ENCODE peak calls at places on chromosomes 5 and 9, in four cellular contexts. D is HL-60, H is adrenal gland, L is dorsolateral prefrontal cortex. A is an unnamed sample.

GRCh38 chr5:91160751-91161285 is 222.3 kb downstream of the ARRDC3 start:
- DNase-seq in D (no peak), L (no peak), H (no peak), A (no peak)

GRCh38 chr5:97951139-97951538 is 768.1 kb upstream of the RIOK2 start:
- DNase-seq in D (no peak), L (no peak), H (no peak), A (no peak)

GRCh38 chr9:27355166-27355565 is 58.2 kb upstream of the EQTN start:
- DNase-seq in H (no peak), L (no peak), D (no peak), A (no peak)

GRCh38 chr5:54719384-54720306 is 202.1 kb downstream of the SNX18 start:
- DNase-seq in D (no peak), H (no peak), L (no peak), A (no peak)

GRCh38 chr5:149545327-149545726 is 5.9 kb downstream of the CSNK1A1 start:
- DNase-seq in L (no peak), H (no peak), D (no peak), A (no peak)

GRCh38 chr5:38265546-38266179 is 7.3 kb downstream of the EGFLAM start:
- DNase-seq in L (peak; percentile 63), H (peak; percentile 59), D (peak; percentile 33), A (peak; percentile 82)

GRCh38 chr5:58847041-58847440 is 264.2 kb downstream of the RAB3C start:
- DNase-seq in L (no peak), H (no peak), D (no peak), A (no peak)

GRCh38 chr9:127351182-127352166 is 45.5 kb upstream of the SLC2A8 start:
- DNase-seq in D (no peak), H (no peak), L (no peak), A (peak; percentile 49)

GRCh38 chr9:96117398-96118060 is 184.4 kb downstream of the HSD17B3 start:
- DNase-seq in D (peak; percentile 68), L (no peak), H (no peak), A (no peak)

GRCh38 chr5:58235279-58235678 is 224.6 kb downstream of the PLK2 start:
- DNase-seq in D (peak; percentile 1), L (no peak), H (no peak), A (no peak)

GRCh38 chr5:76082790-76083554 is at the start of gene SV2C:
- DNase-seq in L (no peak), H (no peak), D (peak; percentile 1), A (peak; percentile 37)

GRCh38 chr9:121473229-121473628 is 26.4 kb downstream of the GGTA1 start:
- DNase-seq in D (no peak), L (no peak), H (no peak), A (no peak)

GRCh38 chr5:97100486-97100885 is 41.9 kb downstream of the LIX1 start:
- DNase-seq in D (no peak), H (no peak), L (no peak), A (no peak)

GRCh38 chr5:122561209-122561608 is 213.7 kb upstream of the SNX2 start:
- DNase-seq in H (no peak), L (no peak), D (no peak), A (no peak)

GRCh38 chr9:129983891-129984290 is 59.1 kb downstream of the FNBP1 start:
- DNase-seq in L (no peak), H (no peak), D (no peak), A (no peak)

GRCh38 chr9:5630038-5630507 is 1.2 kb downstream of the RIC1 start:
- DNase-seq in H (no peak), D (no peak), L (no peak), A (no peak)

GRCh38 chr5:105907016-105907415 is 1763.7 kb downstream of the EFNA5 start:
- DNase-seq in L (no peak), H (no peak), D (no peak), A (no peak)

GRCh38 chr5:105898183-105898582 is 1772.6 kb downstream of the EFNA5 start:
- DNase-seq in L (no peak), D (no peak), H (no peak), A (no peak)

GRCh38 chr5:105899726-105900125 is 1771.0 kb downstream of the EFNA5 start:
- DNase-seq in D (no peak), H (no peak), L (no peak), A (no peak)

GRCh38 chr5:105905392-105905791 is 1765.3 kb downstream of the EFNA5 start:
- DNase-seq in H (no peak), D (no peak), L (no peak), A (no peak)

DNA sequence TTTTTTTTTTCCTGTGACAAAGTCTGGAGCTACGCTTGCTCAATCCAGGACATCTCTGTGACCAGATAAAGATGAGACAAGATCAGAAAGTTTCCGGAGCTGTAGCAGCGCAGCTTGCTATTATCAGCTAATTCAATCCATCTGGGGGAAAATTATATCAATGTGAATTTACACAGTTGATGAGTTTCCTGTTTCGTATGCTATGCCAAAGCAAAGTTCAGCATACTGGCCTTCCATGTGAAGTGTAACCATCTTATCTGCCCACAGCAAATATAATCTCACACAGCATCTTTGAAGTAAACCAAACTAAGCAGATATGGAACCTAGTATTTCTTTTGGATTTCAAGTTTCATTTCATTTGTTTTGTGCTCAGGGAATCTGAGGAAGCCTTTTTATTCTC is 1767.7 kb downstream of the EFNA5 start:
- DNase-seq in L (no peak), H (no peak), D (no peak), A (peak; percentile 13)
- H3K4me3 ChIP-seq in L (no peak overlapping the region), H (no peak overlapping the region), D (no peak overlapping the region), A (peak overlapping the region; percentile 29)

GRCh38 chr9:20320921-20321320 is 301.4 kb downstream of the MLLT3 start:
- DNase-seq in L (no peak), H (no peak), D (no peak), A (no peak)

GRCh38 chr9:20322212-20322611 is 300.1 kb downstream of the MLLT3 start:
- DNase-seq in L (no peak), H (no peak), D (no peak), A (no peak)

GRCh38 chr9:20319641-20320337 is 302.5 kb downstream of the MLLT3 start:
- DNase-seq in H (no peak), L (no peak), D (no peak), A (no peak)

GRCh38 chr9:20319241-20319640 is 303.1 kb downstream of the MLLT3 start:
- DNase-seq in H (no peak), L (no peak), D (no peak), A (no peak)

DNA sequence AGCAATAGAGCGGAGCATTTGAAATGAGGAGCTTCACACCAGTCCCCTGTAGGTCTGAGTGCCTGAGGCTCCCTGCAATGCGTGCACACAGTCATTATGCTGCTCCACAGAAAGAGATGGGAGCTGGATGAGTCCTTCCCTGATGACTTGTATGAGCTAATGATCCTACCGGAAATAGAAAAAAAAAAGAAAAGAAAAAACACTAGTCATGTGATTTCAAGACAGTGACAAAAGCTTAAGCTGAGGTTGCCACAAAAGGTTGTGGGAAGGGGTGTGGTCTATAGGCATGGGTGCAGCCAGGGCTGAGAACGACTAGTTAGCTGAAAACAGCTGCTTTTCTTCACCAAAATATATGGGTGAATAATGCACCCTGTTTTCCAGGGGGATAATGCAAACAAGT is 300.6 kb downstream of the MLLT3 start:
- DNase-seq in D (no peak), L (no peak), H (no peak), A (no peak)
- H3K4me3 ChIP-seq in D (no peak overlapping the region), L (no peak overlapping the region), H (no peak overlapping the region), A (no peak overlapping the region)

DNA sequence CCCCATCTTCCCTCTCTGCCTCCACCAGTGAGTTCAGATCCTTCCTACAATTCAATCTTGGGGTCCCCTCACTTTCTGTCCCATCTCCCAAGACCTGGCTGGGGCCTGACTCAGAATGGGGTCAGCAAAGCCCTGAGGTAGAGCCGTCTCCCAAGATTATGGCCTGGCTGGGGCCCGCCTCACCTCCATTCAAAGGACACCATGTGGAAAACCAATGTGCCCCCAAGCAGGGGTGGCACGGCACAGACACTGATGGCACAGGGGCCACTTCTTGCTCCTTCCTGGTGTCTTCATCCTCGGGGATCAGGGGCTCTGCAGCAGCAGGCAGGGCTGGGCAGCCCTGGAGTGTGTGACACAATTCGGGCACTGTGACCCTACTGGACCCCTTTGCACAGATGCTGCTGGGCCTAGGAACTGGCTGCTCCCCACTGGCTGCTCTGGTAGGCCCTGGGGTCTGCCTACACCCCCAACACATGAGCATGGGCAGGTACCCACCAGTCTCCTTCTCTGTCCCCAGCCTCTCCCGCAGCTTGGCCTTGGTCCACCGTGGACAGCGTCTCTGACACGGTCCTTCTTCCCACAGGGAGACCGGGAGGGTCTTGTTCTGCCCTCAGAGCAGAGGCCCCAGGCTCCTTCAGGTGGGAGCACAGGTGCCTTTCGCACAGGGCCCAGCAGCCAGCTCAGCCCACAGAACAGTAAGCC is 89.6 kb downstream of the ADAMTS2 start:
- DNase-seq in D (no peak), H (no peak), L (peak; percentile 22), A (no peak)
- H3K4me3 ChIP-seq in D (no peak overlapping the region), H (no peak overlapping the region), L (no peak overlapping the region), A (no peak overlapping the region)

GRCh38 chr9:8643464-8643863 is 843.9 kb upstream of the DMAC1 start:
- DNase-seq in L (no peak), D (no peak), H (no peak), A (no peak)
- H3K4me3 ChIP-seq in L (no peak overlapping the region), D (no peak overlapping the region), H (no peak overlapping the region), A (no peak overlapping the region)

GRCh38 chr9:94085062-94085639 is 887 bp downstream of the PTPDC1 start:
- DNase-seq in H (no peak), D (no peak), L (no peak), A (no peak)
- H3K4me3 ChIP-seq in H (no peak overlapping the region), D (no peak overlapping the region), L (peak overlapping the region; percentile 48), A (no peak overlapping the region)

GRCh38 chr5:61303348-61303747 is 28.7 kb upstream of the ZSWIM6 start:
- DNase-seq in L (no peak), H (no peak), D (no peak), A (no peak)
- H3K4me3 ChIP-seq in L (peak overlapping the region; percentile 4), H (no peak overlapping the region), D (no peak overlapping the region), A (no peak overlapping the region)

A was measured in BE2C.